ENCODE peak calls at places on chromosomes 6 and 20, in four cellular contexts. X is Ammon's horn, Q is fibroblast of villous mesenchyme, J is NAMALWA. B is an unnamed sample.

GRCh38 chr20:41572010-41572572 is 46.1 kb downstream of the CHD6 start:
- DNase-seq in X (peak), Q (no peak), J (no peak), B (no peak)

GRCh38 chr6:52826513-52826912 is 14.1 kb downstream of the GSTA5 start:
- DNase-seq in X (no peak), Q (no peak), J (no peak), B (no peak)

GRCh38 chr20:25077610-25078169 is 4.3 kb downstream of the VSX1 start:
- DNase-seq in X (peak), Q (peak), J (no peak), B (peak)

GRCh38 chr6:160992323-160993314 is 1.1 kb downstream of the MAP3K4 start:
- DNase-seq in X (peak), Q (peak), J (peak), B (peak)

GRCh38 chr6:81856872-81857271 is 104.4 kb upstream of the TENT5A start:
- DNase-seq in X (no peak), Q (no peak), J (no peak), B (no peak)

GRCh38 chr6:36120539-36120938 is 9.8 kb upstream of the MAPK13 start:
- DNase-seq in X (no peak), Q (no peak), J (peak), B (no peak)

GRCh38 chr6:75210885-75211739 is 5.3 kb upstream of the COL12A1 start:
- DNase-seq in X (peak), Q (peak), J (peak), B (peak)

GRCh38 chr20:59039233-59039632 is 3.4 kb downstream of the PRELID3B start:
- DNase-seq in X (no peak), Q (peak), J (no peak), B (peak)

GRCh38 chr6:18235524-18235923 is 28.8 kb downstream of the DEK start:
- DNase-seq in X (no peak), Q (no peak), J (no peak), B (no peak)

GRCh38 chr6:15385521-15385920 is 139.7 kb downstream of the JARID2 start:
- DNase-seq in X (no peak), Q (no peak), J (no peak), B (no peak)

GRCh38 chr20:51382986-51383821 is 159.3 kb downstream of the NFATC2 start:
- DNase-seq in X (no peak), Q (no peak), J (no peak), B (peak)

GRCh38 chr6:7916959-7917358 is 6.4 kb upstream of the TXNDC5 start:
- DNase-seq in X (no peak), Q (no peak), J (peak), B (no peak)

GRCh38 chr6:82408952-82409421 is 45.4 kb downstream of the TPBG start:
- DNase-seq in X (no peak), Q (peak), J (no peak), B (peak)

GRCh38 chr6:145372671-145373123 is 362.6 kb downstream of the EPM2A start:
- DNase-seq in X (peak), Q (peak), J (peak), B (peak)

GRCh38 chr20:23150304-23151007 is 64.3 kb upstream of the CD93 start:
- DNase-seq in X (no peak), Q (no peak), J (no peak), B (no peak)

GRCh38 chr6:15327271-15327670 is 81.4 kb downstream of the JARID2 start:
- DNase-seq in X (no peak), Q (no peak), J (peak), B (no peak)

GRCh38 chr6:111265842-111266241 is 178.5 kb downstream of the SLC16A10 start:
- DNase-seq in X (no peak), Q (peak), J (no peak), B (no peak)

GRCh38 chr6:42959917-42960242 is 674 bp upstream of the GNMT start:
- DNase-seq in X (no peak), Q (no peak), J (no peak), B (no peak)

GRCh38 chr6:158772851-158773371 is 46.3 kb downstream of the EZR start:
- DNase-seq in X (no peak), Q (peak), J (no peak), B (peak)

GRCh38 chr6:108350528-108350927 is 55.7 kb downstream of the AFG1L start:
- DNase-seq in X (no peak), Q (no peak), J (no peak), B (no peak)

GRCh38 chr6:54718541-54719023 is 128.0 kb upstream of the FAM83B start:
- DNase-seq in X (no peak), Q (no peak), J (no peak), B (no peak)